ENCODE peak calls at places on chromosomes 4 and X, in eight cellular contexts. X is right atrium auricular region; Z is heart right ventricle; Q is adrenal gland; C is A673; W is uterus; T is mesenchymal stem cell; K is CD4-positive, alpha-beta T cell. V is an unnamed sample. For H3K9me3, the result is how much of the 10 kb centered on the place peaks cover.

GRCh38 chr4:179285696-179286095 is 1843.5 kb upstream of the AGA start:
- DNase-seq in X (no peak), Z (no peak), Q (no peak), C (no peak), W (no peak), T (no peak), K (no peak), V (no peak)

GRCh38 chr4:25457053-25457715 is 80.1 kb downstream of the ANAPC4 start:
- DNase-seq in X (no peak), Z (no peak), Q (no peak), C (no peak), W (no peak), T (peak), K (no peak), V (no peak)

GRCh38 chrX:21798677-21799219 is 40.7 kb upstream of the MBTPS2 start:
- DNase-seq in X (no peak), Z (no peak), Q (no peak), C (no peak), W (no peak), T (peak), K (no peak), V (peak)

GRCh38 chrX:131816551-131817136 is 206.5 kb upstream of the STK26 start:
- DNase-seq in X (no peak), Z (peak), Q (peak), C (no peak), W (peak), T (no peak), K (peak), V (peak)

GRCh38 chrX:154546354-154547244 is at the start of gene G6PD:
- DNase-seq in X (peak), Z (no peak), Q (no peak), C (peak), W (no peak), T (peak), K (peak), V (peak)

GRCh38 chr4:167897116-167897515 is 195.2 kb upstream of the ANXA10 start:
- DNase-seq in X (no peak), Z (no peak), Q (no peak), C (peak), W (no peak), T (peak), K (no peak), V (no peak)

GRCh38 chr4:126611900-126612299 is 1020.9 kb upstream of the INTU start:
- DNase-seq in X (no peak), Z (no peak), Q (no peak), C (no peak), W (no peak), T (peak), K (no peak), V (no peak)

GRCh38 chr4:75512336-75513211 is 1.6 kb downstream of the RCHY1 start:
- DNase-seq in X (no peak), Z (no peak), Q (no peak), C (no peak), W (no peak), T (peak), K (no peak), V (no peak)

GRCh38 chr4:13151178-13151577 is 333.0 kb downstream of the RAB28 start:
- DNase-seq in X (no peak), Z (no peak), Q (no peak), C (peak), W (no peak), T (no peak), K (no peak), V (no peak)

GRCh38 chrX:119512145-119512800 is 44.0 kb downstream of the SLC25A5 start:
- DNase-seq in X (peak), Z (peak), Q (peak), C (peak), W (peak), T (peak), K (no peak), V (peak)

GRCh38 chr4:108060686-108061321 is 71.1 kb downstream of the HADH start:
- DNase-seq in X (no peak), Z (no peak), Q (no peak), C (no peak), W (no peak), T (peak), K (no peak), V (no peak)

GRCh38 chrX:115966920-115967319 is 203.6 kb upstream of the AGTR2 start:
- DNase-seq in X (no peak), Z (no peak), Q (no peak), C (no peak), W (no peak), T (peak), K (no peak), V (no peak)

GRCh38 chr4:160808174-160808573 is 1355.6 kb downstream of the FSTL5 start:
- DNase-seq in X (no peak), Z (no peak), Q (no peak), C (no peak), W (no peak), T (no peak), K (no peak), V (no peak)

GRCh38 chr4:188008377-188008776 is 12.8 kb downstream of the ZFP42 start:
- DNase-seq in X (no peak), Z (no peak), Q (no peak), C (peak), W (no peak), T (peak), K (no peak), V (no peak)

GRCh38 chr4:120452006-120452405 is 385.4 kb upstream of the MAD2L1 start:
- DNase-seq in X (no peak), Z (no peak), Q (no peak), C (no peak), W (no peak), T (no peak), K (no peak), V (no peak)

GRCh38 chr4:67714248-67714583 is 13.3 kb upstream of the UBA6 start:
- DNase-seq in X (no peak), Z (no peak), Q (no peak), C (no peak), W (no peak), T (peak), K (no peak), V (no peak)

GRCh38 chrX:41956027-41956426 is 32.7 kb upstream of the CASK start:
- DNase-seq in X (no peak), Z (no peak), Q (no peak), C (no peak), W (no peak), T (no peak), K (no peak), V (no peak)

GRCh38 chrX:23904096-23904495 is 3.6 kb downstream of the APOO start:
- DNase-seq in X (no peak), Z (no peak), Q (no peak), C (peak), W (no peak), T (peak), K (no peak), V (no peak)

GRCh38 chr4:32117696-32118095 is 1397.5 kb downstream of the PCDH7 start:
- DNase-seq in X (no peak), Z (no peak), Q (no peak), C (peak), W (no peak), T (no peak), K (no peak), V (no peak)

GRCh38 chrX:140756948-140757347 is 47.4 kb downstream of the LINC00632 start:
- DNase-seq in X (no peak), Z (no peak), Q (no peak), C (no peak), W (no peak), T (no peak), K (no peak), V (no peak)

GRCh38 chr4:70903282-70903603 is 1.1 kb downstream of the MOB1B start:
- DNase-seq in X (no peak), Z (peak), Q (peak), C (no peak), W (no peak), T (peak), K (no peak), V (no peak)

GRCh38 chr4:167218022-167218608 is 16.2 kb downstream of the SPOCK3 start:
- DNase-seq in X (no peak), Z (no peak), Q (no peak), C (no peak), W (no peak), T (no peak), K (no peak), V (no peak)

GRCh38 chr4:38967260-38968095 is 64.7 kb downstream of the TMEM156 start:
- DNase-seq in X (no peak), Z (no peak), Q (peak), C (peak), W (no peak), T (peak), K (no peak), V (no peak)

GRCh38 chrX:981791-982626 is 230.4 kb downstream of the CRLF2 start:
- DNase-seq in X (no peak), Z (no peak), Q (no peak), C (no peak), W (no peak), T (no peak), K (no peak), V (no peak)

GRCh38 chr4:185508162-185508561 is 27.1 kb downstream of the PDLIM3 start:
- DNase-seq in X (no peak), Z (no peak), Q (no peak), C (no peak), W (no peak), T (no peak), K (no peak), V (no peak)

GRCh38 chr4:122758033-122758432 is 25.5 kb downstream of the BBS12 start:
- DNase-seq in X (no peak), Z (no peak), Q (no peak), C (peak), W (no peak), T (peak), K (no peak), V (no peak)

GRCh38 chr4:152415980-152416379 is 119.9 kb downstream of the FBXW7 start:
- DNase-seq in X (no peak), Z (no peak), Q (no peak), C (no peak), W (no peak), T (peak), K (no peak), V (no peak)

GRCh38 chr4:8383451-8384160 is 56.9 kb downstream of the ACOX3 start:
- DNase-seq in X (no peak), Z (no peak), Q (peak), C (no peak), W (no peak), T (peak), K (no peak), V (no peak)

GRCh38 chr4:167544391-167544790 is 310.1 kb upstream of the SPOCK3 start:
- DNase-seq in X (no peak), Z (no peak), Q (no peak), C (no peak), W (no peak), T (no peak), K (no peak), V (no peak)

GRCh38 chrX:39212456-39212855 is 411.2 kb downstream of the MID1IP1 start:
- DNase-seq in X (no peak), Z (no peak), Q (no peak), C (no peak), W (no peak), T (no peak), K (no peak), V (no peak)

GRCh38 chr4:95114521-95114920 is 356.8 kb downstream of the BMPR1B start:
- DNase-seq in X (no peak), Z (no peak), Q (no peak), C (no peak), W (no peak), T (no peak), K (no peak), V (no peak)

GRCh38 chrX:56314334-56314733 is 82.2 kb downstream of the KLF8 start:
- DNase-seq in X (no peak), Z (no peak), Q (no peak), C (no peak), W (no peak), T (no peak), K (no peak), V (no peak)

GRCh38 chr4:126604273-126604867 is 1028.4 kb upstream of the INTU start:
- DNase-seq in X (no peak), Z (no peak), Q (no peak), C (peak), W (no peak), T (peak), K (no peak), V (no peak)

GRCh38 chr4:17027495-17027894 is 129.1 kb upstream of the LDB2 start:
- DNase-seq in X (no peak), Z (no peak), Q (peak), C (peak), W (no peak), T (peak), K (no peak), V (no peak)

GRCh38 chr4:37561803-37562207 is 124.4 kb downstream of the RELL1 start:
- DNase-seq in X (no peak), Z (no peak), Q (no peak), C (peak), W (no peak), T (peak), K (no peak), V (no peak)

GRCh38 chrX:115940888-115941332 is 229.6 kb upstream of the AGTR2 start:
- DNase-seq in X (peak), Z (peak), Q (peak), C (peak), W (peak), T (peak), K (no peak), V (peak)

GRCh38 chr4:173797296-173797695 is 267.3 kb upstream of the HAND2 start:
- DNase-seq in X (no peak), Z (no peak), Q (no peak), C (no peak), W (no peak), T (no peak), K (no peak), V (no peak)

GRCh38 chr4:128675083-128675482 is 134.4 kb upstream of the JADE1 start:
- DNase-seq in X (no peak), Z (no peak), Q (no peak), C (no peak), W (no peak), T (no peak), K (no peak), V (no peak)

GRCh38 chr4:27397886-27398285 is 537.2 kb downstream of the STIM2 start:
- DNase-seq in X (no peak), Z (no peak), Q (no peak), C (no peak), W (no peak), T (peak), K (no peak), V (no peak)

DNA sequence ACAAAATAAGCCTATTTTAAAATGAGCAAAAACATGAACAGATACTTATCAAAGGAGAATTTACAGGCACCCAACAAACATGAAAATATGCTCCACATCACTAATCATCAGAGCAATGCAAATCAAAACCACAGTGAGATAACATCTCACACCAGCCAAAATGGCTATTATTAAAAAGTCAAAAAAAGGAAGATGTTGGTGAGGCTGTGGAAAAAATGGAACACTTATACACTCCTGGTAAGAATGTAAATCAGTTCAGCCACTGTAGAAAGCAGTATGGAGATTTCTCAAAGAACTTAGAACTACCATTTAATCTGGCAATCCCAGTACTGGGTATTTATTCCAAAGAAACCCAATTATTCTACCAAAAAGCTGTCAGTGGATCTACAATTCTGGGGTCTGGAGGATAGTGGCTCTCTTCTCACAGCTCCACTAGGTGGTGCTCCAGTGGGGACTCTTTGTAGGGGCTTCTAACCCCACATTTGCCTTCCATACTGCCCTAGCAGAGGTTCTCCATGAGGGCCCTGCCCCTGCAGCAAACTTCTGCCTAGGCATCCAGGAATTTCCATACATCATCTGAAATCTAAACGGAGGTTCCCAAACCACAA is 9.1 kb upstream of the ZNF732 start:
- DNase-seq in X (no peak), Z (no peak), Q (no peak), C (no peak), W (no peak), T (no peak), K (no peak), V (no peak)
- H3K9me3 ChIP-seq in X (under half), Z (under half), Q (under half), C (under half), W (under half), T (half or more), K (under half), V (under half)

GRCh38 chr4:73075832-73076231 is 6.3 kb upstream of the COX18 start:
- DNase-seq in X (no peak), Z (no peak), Q (no peak), C (no peak), W (no peak), T (no peak), K (no peak), V (no peak)

GRCh38 chr4:73086095-73086869 is 16.8 kb upstream of the COX18 start:
- DNase-seq in X (no peak), Z (no peak), Q (no peak), C (no peak), W (no peak), T (peak), K (no peak), V (no peak)

GRCh38 chr4:73080789-73081188 is 11.3 kb upstream of the COX18 start:
- DNase-seq in X (no peak), Z (no peak), Q (no peak), C (peak), W (no peak), T (no peak), K (no peak), V (no peak)
- H3K27ac ChIP-seq in X (no peak), Z (no peak), Q (no peak), C (no peak), W (peak), T (no peak), K (no peak), V (peak)

GRCh38 chrX:37757082-37757481 is 22.8 kb upstream of the CYBB start:
- DNase-seq in X (no peak), Z (no peak), Q (no peak), C (no peak), W (no peak), T (no peak), K (no peak), V (no peak)
- H3K9me3 ChIP-seq in X (under half), Z (under half), Q (under half), C (under half), W (under half), T (under half), K (under half), V (under half)

GRCh38 chr4:83255584-83255983 is 29.0 kb downstream of the COQ2 start:
- DNase-seq in X (no peak), Z (no peak), Q (no peak), C (peak), W (no peak), T (peak), K (no peak), V (no peak)
- H3K27ac ChIP-seq in X (no peak), Z (no peak), Q (no peak), C (no peak), W (peak), T (no peak), K (no peak), V (peak)

DNA sequence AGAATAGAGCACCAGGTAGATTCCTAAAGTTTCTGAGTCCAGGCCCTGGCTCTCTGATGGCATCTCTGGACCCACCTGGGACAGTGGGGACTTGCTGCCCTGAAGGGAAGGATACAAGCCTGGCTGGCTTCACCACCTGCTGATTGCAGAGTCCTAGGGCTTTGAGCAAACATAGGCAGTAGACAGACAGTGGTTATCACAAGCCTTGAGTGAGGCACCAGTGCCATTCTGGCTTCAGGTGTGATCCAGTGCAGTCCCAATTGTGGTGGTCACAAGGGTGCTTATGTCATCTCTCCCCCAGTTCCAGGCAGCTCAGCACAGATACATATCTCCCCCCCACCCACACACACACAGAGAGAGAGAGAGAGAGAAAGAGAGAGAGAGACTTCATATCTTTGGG is 6.6 kb upstream of the PRRG3 start:
- DNase-seq in X (no peak), Z (no peak), Q (no peak), C (no peak), W (no peak), T (no peak), K (no peak), V (no peak)
- H3K9me3 ChIP-seq in X (under half), Z (under half), Q (under half), C (under half), W (under half), T (under half), K (under half), V (under half)

GRCh38 chr4:2418652-2419571 is at the start of gene CFAP99:
- DNase-seq in X (peak), Z (peak), Q (peak), C (peak), W (peak), T (peak), K (peak), V (peak)
- H3K27ac ChIP-seq in X (no peak), Z (no peak), Q (no peak), C (no peak), W (no peak), T (peak), K (peak), V (peak)

V was measured in stomach.